ENCODE peak calls at places on chromosomes 1 and 21, in seven cellular contexts. D is left ventricle myocardium superior, M is endothelial cell, B is NCI-H2081, E is breast epithelium, V is spleen, X is K562. K is an unnamed sample.
A peak's percentile ranks its signal among the peaks of the same experiment; 100 is the strongest.

GRCh38 chr1:36425791-36426190 is 24.5 kb downstream of the OSCP1 start:
- DNase-seq in B (no peak), D (no peak), X (no peak), E (no peak), V (no peak), M (no peak), K (no peak)

GRCh38 chr1:90964444-90965035 is 57.3 kb downstream of the ZNF644 start:
- DNase-seq in B (peak; percentile 6), X (no peak), M (no peak), E (no peak), V (no peak), D (no peak), K (no peak)

GRCh38 chr1:7893529-7894180 is 40.8 kb upstream of the UTS2 start:
- DNase-seq in X (no peak), V (no peak), E (no peak), M (no peak), D (no peak), B (no peak), K (no peak)

GRCh38 chr1:178970184-178970583 is 55.5 kb upstream of the FAM20B start:
- DNase-seq in E (no peak), M (no peak), X (no peak), B (no peak), D (no peak), V (no peak), K (no peak)

GRCh38 chr1:74396462-74396861 is 115.9 kb downstream of the LRRC53 start:
- DNase-seq in B (no peak), E (no peak), M (no peak), V (no peak), D (peak; percentile 40), X (no peak), K (no peak)

GRCh38 chr1:223827193-223827663 is 18.5 kb downstream of the TP53BP2 start:
- DNase-seq in M (no peak), E (no peak), D (no peak), X (peak; percentile 67), B (no peak), V (no peak), K (no peak)

GRCh38 chr1:183783342-183783741 is 21.6 kb upstream of the RGL1 start:
- DNase-seq in D (no peak), X (no peak), V (no peak), B (no peak), M (no peak), E (no peak), K (no peak)

GRCh38 chr21:31524140-31524539 is 135.4 kb upstream of the SOD1 start:
- DNase-seq in V (no peak), D (no peak), B (no peak), E (no peak), M (no peak), X (no peak), K (no peak)

GRCh38 chr21:39518055-39518844 is 66.5 kb downstream of the SH3BGR start:
- DNase-seq in X (peak; percentile 90), M (peak; percentile 64), D (no peak), B (peak; percentile 72), V (no peak), E (peak; percentile 29), K (no peak)

GRCh38 chr21:42452401-42453018 is 43.5 kb downstream of the RSPH1 start:
- DNase-seq in D (no peak), E (no peak), M (no peak), B (no peak), X (no peak), V (peak; percentile 58), K (no peak)

GRCh38 chr1:64834734-64835133 is 89.9 kb downstream of the RAVER2 start:
- DNase-seq in E (no peak), V (no peak), D (no peak), M (no peak), B (no peak), X (no peak), K (no peak)

GRCh38 chr1:37922767-37923550 is 23.9 kb downstream of the INPP5B start:
- DNase-seq in M (no peak), E (no peak), B (no peak), D (no peak), V (peak; percentile 82), X (peak; percentile 87), K (no peak)

GRCh38 chr1:46341222-46342083 is 846 bp downstream of the NSUN4 start:
- DNase-seq in M (no peak), E (no peak), X (no peak), D (peak; percentile 38), V (peak; percentile 80), B (no peak), K (peak; percentile 65)

GRCh38 chr1:96999191-96999590 is 277.6 kb downstream of the PTBP2 start:
- DNase-seq in X (no peak), M (no peak), B (no peak), D (no peak), E (no peak), V (no peak), K (no peak)

GRCh38 chr1:203652718-203653461 is 26.3 kb downstream of the ATP2B4 start:
- DNase-seq in D (no peak), X (no peak), V (no peak), E (no peak), B (no peak), M (no peak), K (no peak)

GRCh38 chr1:67463298-67463960 is 33.2 kb upstream of the SERBP1 start:
- DNase-seq in X (no peak), B (peak; percentile 48), E (no peak), V (no peak), D (no peak), M (no peak), K (no peak)

GRCh38 chr21:21163904-21164303 is 165.7 kb downstream of the NCAM2 start:
- DNase-seq in B (peak; percentile 34), X (peak; percentile 55), E (peak; percentile 27), M (peak; percentile 53), V (no peak), D (peak; percentile 31), K (no peak)

GRCh38 chr1:245871881-245872280 is 635.2 kb downstream of the SMYD3 start:
- DNase-seq in V (no peak), D (no peak), X (no peak), M (no peak), E (no peak), B (no peak), K (no peak)

GRCh38 chr21:32717851-32718316 is 9.9 kb downstream of the SYNJ1 start:
- DNase-seq in M (no peak), X (no peak), E (no peak), V (no peak), B (no peak), D (no peak), K (no peak)

GRCh38 chr1:109730666-109731065 is 10.2 kb downstream of the GSTM3 start:
- DNase-seq in V (no peak), E (no peak), D (no peak), B (no peak), X (no peak), M (no peak), K (no peak)

GRCh38 chr21:44940116-44940631 is 345 bp downstream of the SLX9 start:
- DNase-seq in X (no peak), E (no peak), V (no peak), M (no peak), B (no peak), D (no peak), K (no peak)

GRCh38 chr1:41454406-41454805 is 30.1 kb downstream of the EDN2 start:
- DNase-seq in V (no peak), D (peak; percentile 63), M (no peak), E (peak; percentile 92), B (peak; percentile 13), X (no peak), K (no peak)

GRCh38 chr1:189751311-189751710 is 726.4 kb downstream of the BRINP3 start:
- DNase-seq in B (no peak), V (no peak), E (no peak), D (no peak), X (no peak), M (no peak), K (no peak)

GRCh38 chr1:224065455-224065854 is 48.5 kb upstream of the FBXO28 start:
- DNase-seq in V (no peak), D (no peak), X (no peak), M (no peak), B (no peak), E (peak; percentile 18), K (no peak)

GRCh38 chr1:231407537-231408396 is 14.3 kb downstream of the EGLN1 start:
- DNase-seq in M (no peak), E (no peak), B (no peak), V (no peak), D (no peak), X (no peak), K (no peak)

GRCh38 chr1:52059326-52059725 is 3.2 kb downstream of the BTF3L4 start:
- DNase-seq in M (no peak), X (no peak), D (no peak), V (no peak), B (no peak), E (no peak), K (no peak)

GRCh38 chr1:200150721-200151120 is 123.2 kb downstream of the NR5A2 start:
- DNase-seq in D (no peak), V (no peak), B (no peak), E (no peak), X (peak; percentile 80), M (no peak), K (no peak)

GRCh38 chr1:150895618-150896017 is 8.7 kb downstream of the CTXND2 start:
- DNase-seq in E (no peak), V (no peak), X (no peak), D (no peak), B (no peak), M (no peak), K (no peak)

GRCh38 chr21:39483917-39484316 is 32.1 kb downstream of the SH3BGR start:
- DNase-seq in V (no peak), B (no peak), E (no peak), D (no peak), X (no peak), M (no peak), K (no peak)

GRCh38 chr1:26799479-26800133 is 11.9 kb downstream of the PIGV start:
- DNase-seq in D (peak; percentile 84), V (no peak), E (peak; percentile 38), X (peak; percentile 55), M (no peak), B (no peak), K (no peak)

GRCh38 chr1:36369061-36369470 is 16.7 kb downstream of the STK40 start:
- DNase-seq in B (peak; percentile 84), D (peak; percentile 79), E (peak; percentile 56), V (peak; percentile 92), X (peak; percentile 91), M (peak; percentile 87), K (peak; percentile 80)

GRCh38 chr1:26775666-26776065 is 12.1 kb upstream of the PIGV start:
- DNase-seq in D (no peak), V (no peak), M (no peak), E (no peak), X (no peak), B (no peak), K (no peak)

GRCh38 chr1:226733309-226733708 is 5.8 kb downstream of the ITPKB start:
- DNase-seq in M (no peak), B (no peak), D (no peak), E (no peak), X (no peak), V (no peak), K (no peak)

GRCh38 chr1:150881331-150882070 is 5.1 kb upstream of the ARNT start:
- DNase-seq in M (no peak), E (no peak), V (no peak), D (no peak), X (no peak), B (no peak), K (no peak)

GRCh38 chr1:154863702-154864174 is 6.3 kb downstream of the KCNN3 start:
- DNase-seq in M (peak; percentile 72), V (no peak), X (peak; percentile 79), B (no peak), D (peak; percentile 54), E (no peak), K (no peak)

GRCh38 chr1:236144446-236145150 is 2.3 kb downstream of the GPR137B start:
- DNase-seq in V (no peak), E (no peak), B (no peak), D (peak; percentile 61), X (no peak), M (no peak), K (no peak)

GRCh38 chr1:29650041-29650400 is 413.7 kb downstream of the PTPRU start:
- DNase-seq in B (no peak), E (no peak), V (no peak), M (no peak), X (no peak), D (no peak), K (no peak)

GRCh38 chr1:36493524-36493923 is 10.8 kb upstream of the CSF3R start:
- DNase-seq in X (no peak), B (no peak), V (peak; percentile 6), M (no peak), E (no peak), D (no peak), K (no peak)